ENCODE peak calls at places on chromosome 13, in ten cellular contexts. One of them, this sample, is unnamed.

GRCh38 chr13:65653548-65654078 is 1576.5 kb downstream of the PCDH9 start:
- DNase-seq in CD8-positive, alpha-beta T cell: no peak
- DNase-seq in esophagus muscularis mucosa: no peak
- DNase-seq in WERI-Rb-1: no peak
- DNase-seq in fibroblast of lung: no peak
- DNase-seq in GM23338: no peak
- DNase-seq in gastrocnemius medialis: no peak
- DNase-seq in left ventricle myocardium inferior: no peak
- DNase-seq in tibial nerve: no peak
- DNase-seq in IMR-90: no peak
- DNase-seq in this sample: no peak

GRCh38 chr13:78604782-78605611 is 1.6 kb upstream of the POU4F1 start:
- DNase-seq in WERI-Rb-1: no peak
- DNase-seq in IMR-90: peak; percentile 8
- DNase-seq in CD8-positive, alpha-beta T cell: no peak
- DNase-seq in GM23338: peak; percentile 79
- DNase-seq in gastrocnemius medialis: no peak
- DNase-seq in left ventricle myocardium inferior: no peak
- DNase-seq in tibial nerve: no peak
- DNase-seq in fibroblast of lung: no peak
- DNase-seq in esophagus muscularis mucosa: no peak
- DNase-seq in this sample: no peak

GRCh38 chr13:40668335-40668734 is 1.9 kb upstream of the FOXO1 start:
- DNase-seq in gastrocnemius medialis: peak; percentile 76
- DNase-seq in tibial nerve: peak; percentile 50
- DNase-seq in left ventricle myocardium inferior: peak; percentile 62
- DNase-seq in WERI-Rb-1: no peak
- DNase-seq in esophagus muscularis mucosa: peak; percentile 92
- DNase-seq in GM23338: peak; percentile 80
- DNase-seq in IMR-90: no peak
- DNase-seq in CD8-positive, alpha-beta T cell: peak; percentile 65
- DNase-seq in fibroblast of lung: no peak
- DNase-seq in this sample: peak; percentile 79

GRCh38 chr13:109945206-109945960 is 159.0 kb upstream of the IRS2 start:
- DNase-seq in WERI-Rb-1: no peak
- DNase-seq in fibroblast of lung: peak; percentile 66
- DNase-seq in IMR-90: peak; percentile 79
- DNase-seq in tibial nerve: no peak
- DNase-seq in gastrocnemius medialis: no peak
- DNase-seq in GM23338: no peak
- DNase-seq in left ventricle myocardium inferior: no peak
- DNase-seq in esophagus muscularis mucosa: peak; percentile 53
- DNase-seq in CD8-positive, alpha-beta T cell: no peak
- DNase-seq in this sample: no peak

GRCh38 chr13:100875392-100876043 is 200.9 kb upstream of the TMTC4 start:
- DNase-seq in gastrocnemius medialis: no peak
- DNase-seq in CD8-positive, alpha-beta T cell: no peak
- DNase-seq in left ventricle myocardium inferior: no peak
- DNase-seq in esophagus muscularis mucosa: no peak
- DNase-seq in fibroblast of lung: peak; percentile 97
- DNase-seq in WERI-Rb-1: no peak
- DNase-seq in IMR-90: peak; percentile 96
- DNase-seq in GM23338: no peak
- DNase-seq in tibial nerve: no peak
- DNase-seq in this sample: no peak

GRCh38 chr13:55937180-55937579 is 1203.5 kb upstream of the PRR20A start:
- DNase-seq in left ventricle myocardium inferior: no peak
- DNase-seq in WERI-Rb-1: no peak
- DNase-seq in gastrocnemius medialis: no peak
- DNase-seq in CD8-positive, alpha-beta T cell: no peak
- DNase-seq in GM23338: no peak
- DNase-seq in esophagus muscularis mucosa: no peak
- DNase-seq in fibroblast of lung: no peak
- DNase-seq in IMR-90: no peak
- DNase-seq in tibial nerve: no peak
- DNase-seq in this sample: no peak

GRCh38 chr13:101579291-101579802 is 126.9 kb downstream of the ITGBL1 start:
- DNase-seq in tibial nerve: no peak
- DNase-seq in CD8-positive, alpha-beta T cell: no peak
- DNase-seq in gastrocnemius medialis: no peak
- DNase-seq in fibroblast of lung: peak; percentile 60
- DNase-seq in esophagus muscularis mucosa: no peak
- DNase-seq in WERI-Rb-1: no peak
- DNase-seq in IMR-90: peak; percentile 60
- DNase-seq in GM23338: no peak
- DNase-seq in left ventricle myocardium inferior: no peak
- DNase-seq in this sample: no peak

GRCh38 chr13:65314008-65314407 is 1916.1 kb downstream of the PCDH9 start:
- DNase-seq in fibroblast of lung: no peak
- DNase-seq in tibial nerve: no peak
- DNase-seq in CD8-positive, alpha-beta T cell: no peak
- DNase-seq in IMR-90: no peak
- DNase-seq in GM23338: no peak
- DNase-seq in WERI-Rb-1: no peak
- DNase-seq in gastrocnemius medialis: no peak
- DNase-seq in esophagus muscularis mucosa: no peak
- DNase-seq in left ventricle myocardium inferior: no peak
- DNase-seq in this sample: no peak

GRCh38 chr13:28537149-28537548 is 42.2 kb upstream of the FLT1 start:
- DNase-seq in left ventricle myocardium inferior: no peak
- DNase-seq in tibial nerve: no peak
- DNase-seq in WERI-Rb-1: no peak
- DNase-seq in gastrocnemius medialis: no peak
- DNase-seq in CD8-positive, alpha-beta T cell: no peak
- DNase-seq in fibroblast of lung: no peak
- DNase-seq in esophagus muscularis mucosa: no peak
- DNase-seq in GM23338: no peak
- DNase-seq in IMR-90: no peak
- DNase-seq in this sample: no peak

GRCh38 chr13:28536371-28536770 is 41.4 kb upstream of the FLT1 start:
- DNase-seq in left ventricle myocardium inferior: no peak
- DNase-seq in fibroblast of lung: no peak
- DNase-seq in IMR-90: no peak
- DNase-seq in gastrocnemius medialis: no peak
- DNase-seq in esophagus muscularis mucosa: no peak
- DNase-seq in tibial nerve: no peak
- DNase-seq in GM23338: no peak
- DNase-seq in WERI-Rb-1: no peak
- DNase-seq in CD8-positive, alpha-beta T cell: no peak
- DNase-seq in this sample: no peak

GRCh38 chr13:28534210-28534609 is 39.3 kb upstream of the FLT1 start:
- DNase-seq in tibial nerve: no peak
- DNase-seq in left ventricle myocardium inferior: no peak
- DNase-seq in GM23338: no peak
- DNase-seq in gastrocnemius medialis: no peak
- DNase-seq in esophagus muscularis mucosa: no peak
- DNase-seq in fibroblast of lung: no peak
- DNase-seq in WERI-Rb-1: no peak
- DNase-seq in CD8-positive, alpha-beta T cell: no peak
- DNase-seq in IMR-90: no peak
- DNase-seq in this sample: no peak

GRCh38 chr13:28534801-28535200 is 39.9 kb upstream of the FLT1 start:
- DNase-seq in GM23338: no peak
- DNase-seq in fibroblast of lung: no peak
- DNase-seq in left ventricle myocardium inferior: no peak
- DNase-seq in WERI-Rb-1: no peak
- DNase-seq in gastrocnemius medialis: no peak
- DNase-seq in IMR-90: no peak
- DNase-seq in esophagus muscularis mucosa: no peak
- DNase-seq in CD8-positive, alpha-beta T cell: no peak
- DNase-seq in tibial nerve: no peak
- DNase-seq in this sample: no peak

GRCh38 chr13:28535734-28536133 is 40.8 kb upstream of the FLT1 start:
- DNase-seq in gastrocnemius medialis: no peak
- DNase-seq in GM23338: no peak
- DNase-seq in fibroblast of lung: no peak
- DNase-seq in esophagus muscularis mucosa: no peak
- DNase-seq in CD8-positive, alpha-beta T cell: no peak
- DNase-seq in left ventricle myocardium inferior: no peak
- DNase-seq in WERI-Rb-1: no peak
- DNase-seq in IMR-90: no peak
- DNase-seq in tibial nerve: no peak
- DNase-seq in this sample: no peak
- H3K36me3 ChIP-seq in gastrocnemius medialis: no peaks in the 10 kb centered on the region
- H3K36me3 ChIP-seq in GM23338: no peaks in the 10 kb centered on the region
- H3K36me3 ChIP-seq in fibroblast of lung: no peaks in the 10 kb centered on the region
- H3K36me3 ChIP-seq in esophagus muscularis mucosa: no peaks in the 10 kb centered on the region
- H3K36me3 ChIP-seq in CD8-positive, alpha-beta T cell: no peaks in the 10 kb centered on the region
- H3K36me3 ChIP-seq in left ventricle myocardium inferior: no peaks in the 10 kb centered on the region
- H3K36me3 ChIP-seq in WERI-Rb-1: no peaks in the 10 kb centered on the region
- H3K36me3 ChIP-seq in IMR-90: no peaks in the 10 kb centered on the region
- H3K36me3 ChIP-seq in tibial nerve: no peaks in the 10 kb centered on the region
- H3K36me3 ChIP-seq in this sample: no peaks in the 10 kb centered on the region

GRCh38 chr13:106537521-106537920 is 2.1 kb upstream of the EFNB2 start:
- DNase-seq in CD8-positive, alpha-beta T cell: no peak
- DNase-seq in fibroblast of lung: no peak
- DNase-seq in WERI-Rb-1: no peak
- DNase-seq in esophagus muscularis mucosa: no peak
- DNase-seq in gastrocnemius medialis: no peak
- DNase-seq in tibial nerve: no peak
- DNase-seq in GM23338: no peak
- DNase-seq in left ventricle myocardium inferior: no peak
- DNase-seq in IMR-90: no peak
- DNase-seq in this sample: no peak

GRCh38 chr13:106534844-106535551 is 464 bp downstream of the EFNB2 start:
- DNase-seq in CD8-positive, alpha-beta T cell: peak; percentile 24
- DNase-seq in gastrocnemius medialis: peak; percentile 12
- DNase-seq in fibroblast of lung: peak; percentile 50
- DNase-seq in GM23338: peak; percentile 35
- DNase-seq in WERI-Rb-1: peak; percentile 68
- DNase-seq in IMR-90: peak; percentile 16
- DNase-seq in left ventricle myocardium inferior: peak; percentile 17
- DNase-seq in esophagus muscularis mucosa: no peak
- DNase-seq in tibial nerve: no peak
- DNase-seq in this sample: peak; percentile 72

GRCh38 chr13:106533940-106534843 is 1.3 kb downstream of the EFNB2 start:
- DNase-seq in esophagus muscularis mucosa: no peak
- DNase-seq in tibial nerve: no peak
- DNase-seq in GM23338: peak; percentile 56
- DNase-seq in gastrocnemius medialis: peak; percentile 32
- DNase-seq in fibroblast of lung: peak; percentile 79
- DNase-seq in CD8-positive, alpha-beta T cell: peak; percentile 27
- DNase-seq in IMR-90: peak; percentile 63
- DNase-seq in left ventricle myocardium inferior: peak; percentile 28
- DNase-seq in WERI-Rb-1: peak; percentile 77
- DNase-seq in this sample: peak; percentile 30

GRCh38 chr13:106535552-106536243 is at the start of gene EFNB2:
- DNase-seq in gastrocnemius medialis: peak; percentile 84
- DNase-seq in WERI-Rb-1: peak; percentile 96
- DNase-seq in esophagus muscularis mucosa: no peak
- DNase-seq in left ventricle myocardium inferior: peak; percentile 88
- DNase-seq in GM23338: peak; percentile 91
- DNase-seq in CD8-positive, alpha-beta T cell: peak; percentile 82
- DNase-seq in IMR-90: peak; percentile 88
- DNase-seq in tibial nerve: peak; percentile 69
- DNase-seq in fibroblast of lung: peak; percentile 93
- DNase-seq in this sample: peak; percentile 90

DNA sequence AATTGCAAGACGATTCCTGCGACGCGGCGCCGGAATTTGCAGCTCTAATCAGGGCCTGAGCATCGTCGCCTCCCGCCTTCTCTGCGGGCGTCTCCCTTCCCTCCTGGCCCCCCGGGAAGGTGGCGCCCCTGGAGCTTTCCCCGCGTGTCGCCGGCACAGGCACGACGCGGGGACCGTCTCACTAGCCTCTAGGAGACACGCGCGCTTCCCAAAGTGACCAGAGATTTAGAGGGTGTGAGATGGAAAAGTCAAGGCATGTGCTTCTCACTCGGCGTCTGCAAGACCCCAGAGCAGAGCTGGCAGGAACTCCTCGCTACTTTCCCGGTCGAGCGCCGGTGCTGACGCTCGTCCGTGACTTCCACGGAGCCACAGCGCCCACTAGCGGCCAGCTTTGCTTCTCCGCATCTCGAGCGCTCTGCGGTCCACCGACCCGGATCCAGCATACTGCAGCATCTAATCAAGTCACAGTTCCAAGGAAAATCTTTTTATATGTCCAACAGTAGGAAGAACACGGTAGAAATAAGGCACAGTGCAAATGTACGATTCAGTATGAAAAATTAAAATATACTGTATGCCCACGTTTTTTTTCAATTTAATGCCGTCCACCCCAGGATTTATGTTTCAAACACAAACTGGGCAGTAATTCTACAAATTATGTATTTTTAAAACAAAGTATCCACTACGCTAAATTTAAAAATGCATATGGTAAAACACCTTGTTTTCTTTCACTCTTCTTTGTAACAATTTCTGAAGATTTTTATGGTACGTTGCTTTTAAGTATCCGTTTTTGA is 977 bp upstream of the EFNB2 start:
- DNase-seq in IMR-90: peak; percentile 83
- DNase-seq in fibroblast of lung: peak; percentile 80
- DNase-seq in esophagus muscularis mucosa: peak; percentile 96
- DNase-seq in left ventricle myocardium inferior: peak; percentile 90
- DNase-seq in WERI-Rb-1: peak; percentile 95
- DNase-seq in CD8-positive, alpha-beta T cell: peak; percentile 85
- DNase-seq in GM23338: peak; percentile 96
- DNase-seq in gastrocnemius medialis: peak; percentile 72
- DNase-seq in tibial nerve: peak; percentile 82
- DNase-seq in this sample: peak; percentile 94
- H3K27ac ChIP-seq in IMR-90: no peak overlapping the region
- H3K27ac ChIP-seq in fibroblast of lung: peak overlapping the region; percentile 9
- H3K27ac ChIP-seq in esophagus muscularis mucosa: peak overlapping the region; percentile 90
- H3K27ac ChIP-seq in left ventricle myocardium inferior: peak overlapping the region; percentile 89
- H3K27ac ChIP-seq in WERI-Rb-1: peak overlapping the region; percentile 10
- H3K27ac ChIP-seq in CD8-positive, alpha-beta T cell: no peak overlapping the region
- H3K27ac ChIP-seq in GM23338: no peak overlapping the region
- H3K27ac ChIP-seq in gastrocnemius medialis: peak overlapping the region; percentile 74
- H3K27ac ChIP-seq in tibial nerve: peak overlapping the region; percentile 53
- H3K27ac ChIP-seq in this sample: peak overlapping the region; percentile 78

GRCh38 chr13:48457578-48458242 is 44.8 kb upstream of the LPAR6 start:
- DNase-seq in IMR-90: no peak
- DNase-seq in GM23338: peak; percentile 7
- DNase-seq in CD8-positive, alpha-beta T cell: no peak
- DNase-seq in WERI-Rb-1: no peak
- DNase-seq in fibroblast of lung: no peak
- DNase-seq in left ventricle myocardium inferior: no peak
- DNase-seq in gastrocnemius medialis: no peak
- DNase-seq in tibial nerve: no peak
- DNase-seq in esophagus muscularis mucosa: no peak
- DNase-seq in this sample: peak; percentile 43

GRCh38 chr13:48456546-48456945 is 43.6 kb upstream of the LPAR6 start:
- DNase-seq in fibroblast of lung: no peak
- DNase-seq in CD8-positive, alpha-beta T cell: no peak
- DNase-seq in tibial nerve: no peak
- DNase-seq in gastrocnemius medialis: no peak
- DNase-seq in esophagus muscularis mucosa: no peak
- DNase-seq in WERI-Rb-1: no peak
- DNase-seq in IMR-90: no peak
- DNase-seq in left ventricle myocardium inferior: no peak
- DNase-seq in GM23338: no peak
- DNase-seq in this sample: no peak
- H3K36me3 ChIP-seq in fibroblast of lung: peaks cover 5% of the 10 kb centered on the region
- H3K36me3 ChIP-seq in CD8-positive, alpha-beta T cell: peaks cover 6% of the 10 kb centered on the region
- H3K36me3 ChIP-seq in tibial nerve: peaks cover 69% of the 10 kb centered on the region
- H3K36me3 ChIP-seq in gastrocnemius medialis: no peaks in the 10 kb centered on the region
- H3K36me3 ChIP-seq in esophagus muscularis mucosa: peaks cover 10% of the 10 kb centered on the region
- H3K36me3 ChIP-seq in WERI-Rb-1: no peaks in the 10 kb centered on the region
- H3K36me3 ChIP-seq in IMR-90: peaks cover 18% of the 10 kb centered on the region
- H3K36me3 ChIP-seq in left ventricle myocardium inferior: peaks cover 64% of the 10 kb centered on the region
- H3K36me3 ChIP-seq in GM23338: no peaks in the 10 kb centered on the region
- H3K36me3 ChIP-seq in this sample: peaks cover 5% of the 10 kb centered on the region

GRCh38 chr13:28043224-28043623 is 54.7 kb upstream of the URAD start:
- DNase-seq in tibial nerve: no peak
- DNase-seq in fibroblast of lung: no peak
- DNase-seq in WERI-Rb-1: no peak
- DNase-seq in CD8-positive, alpha-beta T cell: no peak
- DNase-seq in GM23338: no peak
- DNase-seq in gastrocnemius medialis: no peak
- DNase-seq in left ventricle myocardium inferior: no peak
- DNase-seq in IMR-90: no peak
- DNase-seq in esophagus muscularis mucosa: no peak
- DNase-seq in this sample: no peak

GRCh38 chr13:28047784-28048388 is 52.5 kb downstream of the FLT3 start:
- DNase-seq in tibial nerve: no peak
- DNase-seq in GM23338: no peak
- DNase-seq in CD8-positive, alpha-beta T cell: no peak
- DNase-seq in gastrocnemius medialis: no peak
- DNase-seq in WERI-Rb-1: no peak
- DNase-seq in IMR-90: peak; percentile 79
- DNase-seq in fibroblast of lung: peak; percentile 9
- DNase-seq in esophagus muscularis mucosa: no peak
- DNase-seq in left ventricle myocardium inferior: no peak
- DNase-seq in this sample: no peak

GRCh38 chr13:28046981-28047380 is 53.4 kb downstream of the FLT3 start:
- DNase-seq in tibial nerve: no peak
- DNase-seq in gastrocnemius medialis: no peak
- DNase-seq in CD8-positive, alpha-beta T cell: no peak
- DNase-seq in left ventricle myocardium inferior: no peak
- DNase-seq in fibroblast of lung: peak; percentile 43
- DNase-seq in WERI-Rb-1: no peak
- DNase-seq in esophagus muscularis mucosa: no peak
- DNase-seq in GM23338: no peak
- DNase-seq in IMR-90: peak; percentile 94
- DNase-seq in this sample: no peak

GRCh38 chr13:28044608-28045007 is 55.8 kb downstream of the FLT3 start:
- DNase-seq in esophagus muscularis mucosa: no peak
- DNase-seq in GM23338: no peak
- DNase-seq in fibroblast of lung: no peak
- DNase-seq in IMR-90: peak; percentile 83
- DNase-seq in gastrocnemius medialis: no peak
- DNase-seq in WERI-Rb-1: no peak
- DNase-seq in CD8-positive, alpha-beta T cell: no peak
- DNase-seq in tibial nerve: no peak
- DNase-seq in left ventricle myocardium inferior: no peak
- DNase-seq in this sample: no peak

DNA sequence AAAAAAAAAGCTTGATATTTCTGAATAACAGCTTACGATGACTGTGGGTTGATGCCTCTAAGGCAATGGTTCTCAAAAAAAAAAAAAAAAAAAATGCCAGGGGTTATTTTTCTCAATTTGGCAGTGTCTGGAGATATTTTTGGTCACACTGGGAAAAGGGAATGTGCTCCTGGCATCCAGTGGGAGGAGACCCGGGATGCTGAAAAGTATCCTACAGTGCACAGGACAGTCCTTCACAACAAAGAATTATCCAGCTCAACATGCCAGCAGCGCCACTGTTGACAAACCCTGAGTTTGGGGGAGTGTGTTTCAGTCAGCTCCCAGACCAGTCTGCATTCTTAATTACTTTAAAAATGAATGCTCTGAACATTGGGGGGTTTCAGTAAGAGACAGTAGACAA is 54.5 kb downstream of the FLT3 start:
- DNase-seq in GM23338: no peak
- DNase-seq in gastrocnemius medialis: no peak
- DNase-seq in left ventricle myocardium inferior: no peak
- DNase-seq in esophagus muscularis mucosa: no peak
- DNase-seq in tibial nerve: no peak
- DNase-seq in WERI-Rb-1: no peak
- DNase-seq in CD8-positive, alpha-beta T cell: no peak
- DNase-seq in fibroblast of lung: no peak
- DNase-seq in IMR-90: no peak
- DNase-seq in this sample: no peak
- H3K27ac ChIP-seq in GM23338: no peak overlapping the region
- H3K27ac ChIP-seq in gastrocnemius medialis: no peak overlapping the region
- H3K27ac ChIP-seq in left ventricle myocardium inferior: no peak overlapping the region
- H3K27ac ChIP-seq in esophagus muscularis mucosa: no peak overlapping the region
- H3K27ac ChIP-seq in tibial nerve: no peak overlapping the region
- H3K27ac ChIP-seq in WERI-Rb-1: no peak overlapping the region
- H3K27ac ChIP-seq in CD8-positive, alpha-beta T cell: no peak overlapping the region
- H3K27ac ChIP-seq in fibroblast of lung: no peak overlapping the region
- H3K27ac ChIP-seq in IMR-90: no peak overlapping the region
- H3K27ac ChIP-seq in this sample: no peak overlapping the region

This sample was measured in psoas muscle.